ENCODE peak calls at places on chromosomes 6 and 20, in nine cellular contexts. Z is tibial nerve, J is WTC11, V is adrenal gland, Y is HCT116, W is WERI-Rb-1, R is GM10248, S is thyroid gland, F is H9. B is an unnamed sample.

GRCh38 chr20:64133951-64134407 is 26.6 kb upstream of the NPBWR2 start:
- DNase-seq in S (no peak), Y (no peak), R (no peak), F (no peak), W (no peak), J (peak), V (no peak), Z (no peak), B (no peak)

GRCh38 chr6:27591660-27592059 is 118.8 kb upstream of the ZNF184 start:
- DNase-seq in W (no peak), R (no peak), V (no peak), Y (no peak), Z (no peak), S (no peak), F (peak), J (no peak), B (peak)

GRCh38 chr6:7590918-7591302 is 912 bp downstream of the SNRNP48 start:
- DNase-seq in S (peak), R (no peak), Y (no peak), F (no peak), J (no peak), Z (no peak), W (no peak), V (peak), B (no peak)

GRCh38 chr20:62816031-62816878 is 595 bp upstream of the COL9A3 start:
- DNase-seq in J (peak), F (peak), S (no peak), V (no peak), Y (no peak), W (no peak), R (no peak), Z (no peak), B (no peak)

GRCh38 chr20:53578492-53579222 is 15.0 kb downstream of the ZNF217 start:
- DNase-seq in J (no peak), V (peak), Z (no peak), W (peak), R (peak), Y (peak), F (no peak), S (peak), B (peak)

GRCh38 chr6:13355043-13355945 is 27.0 kb upstream of the TBC1D7 start:
- DNase-seq in J (no peak), S (no peak), F (no peak), W (no peak), Y (peak), R (no peak), V (no peak), Z (no peak), B (peak)

GRCh38 chr6:116328528-116328903 is 42.2 kb upstream of the DSE start:
- DNase-seq in R (no peak), S (no peak), V (no peak), J (no peak), Z (no peak), F (no peak), W (no peak), Y (no peak), B (no peak)

GRCh38 chr6:26284537-26285142 is 80.4 kb upstream of the BTN3A2 start:
- DNase-seq in W (peak), F (peak), Z (no peak), S (peak), V (peak), J (peak), R (no peak), Y (no peak), B (peak)

GRCh38 chr6:95866732-95867131 is 149.0 kb upstream of the FUT9 start:
- DNase-seq in S (peak), F (peak), R (no peak), Z (no peak), V (no peak), J (peak), W (peak), Y (peak), B (peak)
- TF ChIP-seq CTCF in S (peak), F (peak), R (peak), Z (no peak), V (no peak), J (no peak), W (peak), Y (peak), B (no peak)

GRCh38 chr20:49028684-49029083 is 17.4 kb upstream of the CSE1L start:
- DNase-seq in Y (no peak), W (no peak), R (no peak), S (no peak), Z (no peak), V (no peak), F (no peak), J (no peak), B (no peak)
- TF ChIP-seq CTCF in Y (peak), W (peak), R (peak), S (peak), Z (no peak), V (peak), F (peak), J (no peak), B (no peak)

GRCh38 chr6:6105472-6106036 is 98.8 kb upstream of the NRN1 start:
- DNase-seq in Z (no peak), S (no peak), F (peak), V (no peak), J (peak), R (no peak), Y (peak), W (peak), B (no peak)
- TF ChIP-seq CTCF in Z (no peak), S (no peak), F (peak), V (no peak), J (no peak), R (no peak), Y (peak), W (peak), B (no peak)

DNA sequence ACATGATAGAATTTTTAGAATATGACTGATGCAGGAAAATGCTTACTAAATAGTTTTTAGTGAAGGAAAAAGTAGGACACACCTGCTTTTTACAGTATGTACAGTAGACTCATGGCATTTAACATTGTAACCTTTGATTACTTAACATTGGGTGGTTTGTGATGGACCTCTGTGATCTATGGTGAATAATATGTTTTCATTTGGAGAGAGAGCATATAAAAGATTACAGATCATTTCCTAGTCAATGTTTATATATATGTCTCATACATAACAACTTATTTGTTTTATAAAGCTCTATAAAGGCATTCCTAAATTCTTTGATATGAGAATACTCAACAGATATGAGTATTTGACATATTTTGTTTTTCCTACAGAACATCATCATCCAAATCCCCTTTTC is 129.3 kb upstream of the PDE7B start:
- DNase-seq in W (no peak), J (no peak), R (no peak), Z (no peak), S (no peak), V (no peak), F (no peak), Y (no peak), B (no peak)
- TF ChIP-seq CTCF in W (no peak), J (no peak), R (no peak), Z (no peak), S (no peak), V (no peak), F (no peak), Y (no peak), B (no peak)

GRCh38 chr6:166487148-166487547 is 99.3 kb downstream of the RAMACL start:
- DNase-seq in W (no peak), R (no peak), V (no peak), J (no peak), Z (no peak), Y (no peak), F (no peak), S (no peak), B (no peak)

GRCh38 chr6:166484863-166485262 is 101.6 kb downstream of the RAMACL start:
- DNase-seq in Y (no peak), R (no peak), Z (no peak), S (no peak), F (no peak), J (no peak), W (no peak), V (no peak), B (no peak)

GRCh38 chr6:166483556-166484250 is 101.0 kb upstream of the MPC1 start:
- DNase-seq in F (no peak), Z (no peak), J (no peak), R (no peak), Y (no peak), S (no peak), V (no peak), W (no peak), B (no peak)

GRCh38 chr6:166486536-166486880 is 100.0 kb downstream of the RAMACL start:
- DNase-seq in Y (no peak), R (no peak), W (no peak), V (no peak), Z (no peak), S (no peak), F (no peak), J (no peak), B (no peak)

DNA sequence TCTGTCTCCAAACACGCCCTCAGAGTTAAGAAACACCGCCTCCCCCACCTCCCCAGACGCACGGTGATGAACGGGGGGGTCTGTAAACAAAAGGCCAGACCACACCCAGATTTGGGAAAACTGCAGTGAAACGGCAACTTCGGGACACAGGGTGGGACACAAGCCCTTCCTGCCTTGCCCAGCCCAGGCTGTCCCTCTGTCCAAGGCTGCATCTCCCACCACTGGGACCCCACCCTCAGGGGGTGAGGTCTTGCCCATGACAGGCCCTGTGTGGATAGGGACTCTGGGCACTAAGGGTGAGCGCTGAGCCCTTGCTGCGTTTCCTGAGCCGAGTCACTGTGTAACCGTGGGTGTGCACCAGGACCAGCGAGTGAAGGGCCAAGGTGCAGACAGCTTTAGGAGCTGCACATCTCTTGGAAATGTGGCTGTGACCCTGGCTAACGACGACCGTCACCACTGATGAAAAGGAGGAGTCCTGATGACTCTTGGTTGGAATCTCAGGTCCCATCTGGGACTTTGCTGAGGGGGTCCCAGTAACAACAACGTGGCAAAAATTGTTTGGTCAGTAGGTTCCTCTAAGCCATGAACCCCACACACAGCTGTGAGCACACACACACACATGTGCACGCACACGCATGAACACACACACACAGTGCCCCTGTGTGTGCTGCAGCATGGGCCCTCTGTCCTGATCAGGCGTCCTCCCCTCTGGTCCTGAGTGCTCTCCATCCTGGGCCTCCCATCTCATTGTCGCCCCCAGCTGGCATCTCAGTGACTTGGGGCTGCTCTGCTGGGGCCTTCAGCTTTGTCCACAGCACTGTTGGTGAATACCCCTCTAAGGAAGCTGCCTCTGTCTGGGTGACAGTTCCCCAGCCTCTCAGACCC is 100.6 kb downstream of the RAMACL start:
- DNase-seq in V (no peak), W (no peak), S (no peak), R (no peak), Y (no peak), Z (no peak), F (no peak), J (no peak), B (no peak)
- TF ChIP-seq CTCF in V (no peak), W (peak), S (no peak), R (no peak), Y (peak), Z (no peak), F (peak), J (no peak), B (no peak)

DNA sequence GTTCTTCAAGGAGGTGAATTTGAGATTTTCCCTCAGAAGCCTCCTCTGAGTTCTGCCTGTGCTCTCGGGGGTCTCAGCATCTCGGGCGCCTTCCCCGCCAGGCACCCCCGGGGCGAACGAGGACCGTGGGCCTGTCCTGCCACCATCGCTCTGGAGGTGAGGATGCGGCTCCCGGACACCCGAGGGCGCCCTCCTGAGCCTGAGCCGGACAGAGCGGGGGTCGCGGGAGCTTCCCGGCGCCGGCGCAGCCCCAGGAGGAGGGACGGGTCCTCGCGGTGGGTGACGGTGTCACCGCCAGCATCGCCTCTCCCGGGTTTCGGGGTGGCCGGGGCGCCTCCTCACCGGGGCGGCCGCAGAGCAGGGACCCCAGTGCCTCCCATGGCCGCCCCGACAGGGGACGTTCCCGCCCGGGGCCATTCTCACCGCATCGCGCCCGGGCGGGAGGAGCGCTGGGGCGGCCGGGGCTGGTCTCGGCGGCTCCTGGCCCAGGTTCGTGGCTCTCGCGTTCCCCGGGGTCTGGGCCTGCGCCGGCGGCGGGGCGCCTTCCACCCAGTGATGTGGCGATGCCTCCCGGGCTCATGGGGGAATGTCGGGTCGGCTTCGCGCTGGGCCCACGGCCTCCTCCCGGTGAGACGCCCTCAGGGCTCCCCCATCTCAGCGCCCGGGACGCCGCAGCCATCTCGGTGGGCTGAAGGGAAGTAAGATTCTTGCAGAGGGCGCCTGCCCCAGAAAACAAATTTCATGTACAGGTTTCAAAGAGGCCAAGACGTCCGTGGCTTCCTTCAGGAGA is 210.5 kb downstream of the ERMARD start:
- DNase-seq in Z (no peak), V (no peak), R (no peak), W (no peak), F (peak), Y (no peak), S (no peak), J (peak), B (no peak)
- TF ChIP-seq CTCF in Z (peak), V (peak), R (no peak), W (peak), F (peak), Y (peak), S (peak), J (no peak), B (no peak)

DNA sequence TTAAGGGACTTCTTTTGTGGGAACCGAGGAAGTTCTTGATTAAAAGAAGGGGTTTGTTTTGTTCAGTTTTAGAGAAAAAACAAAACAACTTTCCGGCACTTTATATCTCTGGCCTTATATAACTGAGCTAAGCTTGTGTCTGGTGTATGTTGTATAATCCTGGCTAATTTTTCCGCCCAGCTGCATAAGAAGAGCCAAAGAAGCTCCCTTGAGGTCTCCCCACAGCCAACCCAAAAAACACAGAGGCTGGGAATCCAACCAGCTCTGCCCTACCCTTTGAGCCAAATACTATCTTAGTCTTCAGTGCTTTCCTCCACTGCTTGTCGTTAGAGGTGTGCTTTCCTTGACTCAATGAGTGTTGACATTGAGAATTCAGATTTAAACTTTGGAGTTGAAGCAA is 45.5 kb upstream of the RNF146 start:
- DNase-seq in W (no peak), J (no peak), V (no peak), R (no peak), F (no peak), Z (no peak), Y (no peak), S (no peak), B (no peak)
- TF ChIP-seq CTCF in W (no peak), J (no peak), V (no peak), R (no peak), F (no peak), Z (no peak), Y (no peak), S (no peak), B (no peak)

GRCh38 chr6:98593676-98594075 is 240.7 kb upstream of the POU3F2 start:
- DNase-seq in S (no peak), Z (no peak), V (no peak), R (no peak), F (no peak), J (no peak), Y (no peak), W (no peak), B (no peak)
- TF ChIP-seq CTCF in S (no peak), Z (no peak), V (no peak), R (no peak), F (no peak), J (no peak), Y (no peak), W (no peak), B (no peak)